ENCODE peak calls at places on chromosomes 13 and 19, in seven cellular contexts. U, T, Y, A, J, B and L are unnamed samples.

GRCh38 chr13:43720780-43721397 is 65.9 kb downstream of the ENOX1 start:
- DNase-seq in U (peak; percentile 24), T (no peak), Y (no peak), A (no peak), J (no peak), B (no peak), L (no peak)

GRCh38 chr13:77325371-77325941 is 1.4 kb downstream of the MYCBP2 start:
- DNase-seq in U (peak; percentile 18), T (no peak), Y (no peak), A (no peak), J (peak; percentile 24), B (no peak), L (peak; percentile 48)

GRCh38 chr19:34393629-34394028 is 10.6 kb upstream of the PDCD2L start:
- DNase-seq in U (no peak), T (no peak), Y (no peak), A (no peak), J (no peak), B (no peak), L (peak; percentile 13)

GRCh38 chr19:15727724-15728123 is at the start of gene OR10H2:
- DNase-seq in U (no peak), T (no peak), Y (no peak), A (no peak), J (no peak), B (no peak), L (no peak)

GRCh38 chr19:35476149-35476548 is 14.1 kb downstream of the KRTDAP start:
- DNase-seq in U (no peak), T (no peak), Y (no peak), A (no peak), J (peak; percentile 90), B (no peak), L (no peak)

GRCh38 chr13:113947321-113948033 is 26.4 kb downstream of the C13orf46 start:
- DNase-seq in U (no peak), T (peak; percentile 62), Y (peak; percentile 73), A (no peak), J (peak; percentile 27), B (peak; percentile 66), L (no peak)

GRCh38 chr19:15841875-15842569 is 26.6 kb upstream of the OR10H1 start:
- DNase-seq in U (no peak), T (no peak), Y (no peak), A (no peak), J (no peak), B (no peak), L (no peak)

GRCh38 chr13:49435992-49436391 is 7.9 kb downstream of the CAB39L start:
- DNase-seq in U (no peak), T (no peak), Y (no peak), A (no peak), J (no peak), B (no peak), L (no peak)

GRCh38 chr19:900302-901111 is 7.2 kb downstream of the RNU6-9 start:
- DNase-seq in U (no peak), T (no peak), Y (no peak), A (no peak), J (peak; percentile 77), B (no peak), L (no peak)

GRCh38 chr13:113902536-113902935 is 38.7 kb upstream of the GAS6 start:
- DNase-seq in U (no peak), T (no peak), Y (no peak), A (no peak), J (no peak), B (no peak), L (no peak)

GRCh38 chr13:74661851-74662250 is 527.6 kb upstream of the KLF12 start:
- DNase-seq in U (no peak), T (no peak), Y (no peak), A (no peak), J (no peak), B (no peak), L (no peak)

DNA sequence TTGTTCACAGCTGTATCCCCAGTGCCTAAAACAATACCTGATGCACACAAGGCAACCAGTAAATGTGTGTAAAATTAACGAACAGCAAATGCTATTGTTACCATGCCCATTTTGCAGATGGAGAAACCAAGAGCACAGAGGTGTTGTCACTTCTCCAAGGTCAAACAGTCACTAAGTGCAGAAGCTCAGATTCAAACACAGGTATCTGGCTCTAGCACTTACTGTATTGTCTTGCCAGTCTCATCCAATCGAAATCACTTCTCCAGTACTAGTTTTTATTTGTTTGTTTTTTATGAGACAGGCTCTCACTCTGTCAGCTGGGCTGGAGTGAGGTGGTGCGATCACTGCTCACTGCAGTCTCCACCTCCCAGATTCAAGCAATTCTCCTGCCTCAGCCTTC is 13.7 kb downstream of the PLD3 start:
- DNase-seq in U (no peak), T (no peak), Y (no peak), A (no peak), J (no peak), B (no peak), L (no peak)
- TF ChIP-seq CTCF in U (no peak), T (no peak), Y (no peak), A (no peak), J (no peak), B (no peak), L (no peak)

GRCh38 chr13:52713894-52714293 is 25.7 kb downstream of the CNMD start:
- DNase-seq in U (no peak), T (no peak), Y (peak; percentile 7), A (no peak), J (no peak), B (no peak), L (no peak)

GRCh38 chr13:52707375-52707774 is 32.2 kb downstream of the CNMD start:
- DNase-seq in U (no peak), T (no peak), Y (no peak), A (no peak), J (peak; percentile 27), B (no peak), L (no peak)

GRCh38 chr13:52706074-52706473 is 33.5 kb downstream of the CNMD start:
- DNase-seq in U (no peak), T (no peak), Y (no peak), A (no peak), J (no peak), B (no peak), L (no peak)

GRCh38 chr13:52711277-52711676 is 28.3 kb downstream of the CNMD start:
- DNase-seq in U (no peak), T (no peak), Y (no peak), A (peak; percentile 10), J (peak; percentile 23), B (no peak), L (no peak)
- TF ChIP-seq CTCF in U (no peak), T (no peak), Y (no peak), A (no peak), J (no peak), B (no peak), L (no peak)

DNA sequence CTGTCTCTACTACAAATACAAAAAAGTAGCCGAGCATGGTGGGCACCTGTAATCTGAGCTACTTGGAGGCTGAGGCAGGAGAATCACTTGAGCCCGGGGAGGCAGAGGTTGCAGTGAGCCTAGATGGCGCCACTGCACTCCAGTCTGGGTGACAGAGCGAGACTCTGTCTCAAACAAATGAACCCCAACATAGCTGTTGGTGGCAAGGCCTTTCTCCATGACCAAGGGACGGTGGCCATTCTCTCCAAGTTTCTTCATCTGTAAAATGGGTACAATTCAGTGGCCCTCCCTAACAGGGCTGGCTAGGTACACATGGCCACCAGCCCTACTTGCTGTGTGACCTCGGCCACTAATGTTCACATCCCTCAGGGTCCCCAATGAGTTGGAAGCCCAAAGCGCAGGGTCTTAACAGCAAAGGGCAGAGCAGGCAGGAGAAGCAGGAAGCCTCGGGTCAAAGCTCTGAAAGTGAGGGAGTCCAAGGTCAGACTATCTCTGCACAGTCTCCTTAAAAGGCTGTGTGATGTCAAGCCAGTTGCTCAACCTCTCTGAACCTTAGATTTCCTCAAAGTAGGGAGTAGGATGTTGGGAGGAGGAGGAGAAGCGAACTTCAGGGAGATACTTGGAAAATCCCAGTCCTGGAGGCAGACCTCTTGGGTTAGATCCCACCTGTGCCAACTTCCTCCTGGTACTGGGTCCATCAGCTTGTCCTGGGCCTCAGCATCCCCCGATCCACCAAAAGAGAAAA is 2.7 kb downstream of the JUND start:
- DNase-seq in U (peak; percentile 33), T (no peak), Y (peak; percentile 60), A (no peak), J (peak; percentile 43), B (peak; percentile 52), L (no peak)
- TF ChIP-seq CTCF in U (peak; percentile 30), T (no peak), Y (peak; percentile 9), A (no peak), J (peak; percentile 54), B (no peak), L (peak; percentile 38)

GRCh38 chr13:27955192-27955591 is 13.9 kb downstream of the CDX2 start:
- DNase-seq in U (no peak), T (no peak), Y (no peak), A (no peak), J (no peak), B (no peak), L (no peak)
- TF ChIP-seq CTCF in U (no peak), T (no peak), Y (no peak), A (no peak), J (no peak), B (no peak), L (no peak)

GRCh38 chr13:95301135-95301946 is at the start of gene ABCC4:
- DNase-seq in U (peak; percentile 68), T (peak; percentile 58), Y (peak; percentile 76), A (peak; percentile 63), J (peak; percentile 84), B (peak; percentile 70), L (peak; percentile 92)
- TF ChIP-seq CTCF in U (no peak), T (no peak), Y (peak; percentile 30), A (peak; percentile 15), J (no peak), B (no peak), L (no peak)

DNA sequence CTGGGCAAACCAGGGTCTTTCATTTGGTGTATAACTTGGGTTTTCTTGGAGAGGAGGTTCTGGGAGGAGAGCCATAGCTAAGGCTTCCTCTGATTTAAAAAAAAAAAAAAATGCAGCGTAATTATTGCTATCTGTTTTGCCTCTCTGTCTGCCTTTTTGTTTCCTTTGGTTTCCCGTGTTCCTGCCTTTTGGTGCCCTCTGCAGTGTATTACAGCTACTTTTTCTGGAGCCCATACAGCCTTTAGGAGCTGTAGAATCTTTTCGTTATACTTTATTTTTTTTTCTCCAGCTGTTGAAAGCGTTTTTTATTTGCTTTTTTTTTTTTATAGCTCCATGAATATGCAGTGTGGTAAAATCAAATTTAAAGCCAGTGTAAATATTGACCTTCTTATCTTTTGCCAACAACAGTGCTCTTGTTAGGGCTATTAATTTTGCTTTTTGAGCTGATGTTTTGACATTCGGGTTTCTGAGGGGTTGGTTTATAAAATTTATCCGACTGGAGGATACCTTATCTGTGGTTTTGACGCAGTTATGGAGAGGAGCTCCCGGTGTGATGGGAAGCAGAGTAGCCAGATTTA is 38.1 kb downstream of the ZNF493 start:
- DNase-seq in U (no peak), T (no peak), Y (peak; percentile 24), A (no peak), J (peak; percentile 20), B (no peak), L (no peak)
- TF ChIP-seq CTCF in U (no peak), T (no peak), Y (peak; percentile 36), A (no peak), J (peak; percentile 41), B (no peak), L (no peak)

DNA sequence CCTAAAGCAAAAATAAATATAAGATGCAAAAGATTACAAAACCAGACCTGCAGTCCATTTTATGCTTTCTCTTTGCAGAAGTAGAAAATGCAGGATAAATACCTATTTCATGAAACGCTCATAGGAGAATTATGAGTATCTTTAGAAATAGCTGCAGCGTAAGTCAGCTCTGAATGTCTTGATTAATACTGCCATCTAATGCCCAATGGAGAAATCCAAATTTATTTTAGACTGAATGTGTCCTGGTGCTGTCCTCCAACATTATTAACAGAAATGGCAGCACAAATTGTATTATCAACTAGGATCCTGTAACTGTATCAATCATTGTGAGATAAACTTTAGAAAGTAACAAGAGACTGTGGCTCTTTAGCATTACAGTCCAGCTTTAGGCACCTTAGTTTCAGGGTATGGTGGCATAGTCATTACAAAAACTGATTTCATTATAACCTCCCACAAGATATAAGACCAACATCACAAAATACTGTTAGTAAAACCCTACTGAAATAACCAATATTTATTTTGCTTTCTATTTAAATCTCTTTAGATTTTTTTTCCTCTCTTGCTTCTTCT is 162.1 kb upstream of the MIR17HG start:
- DNase-seq in U (peak; percentile 46), T (no peak), Y (no peak), A (no peak), J (peak; percentile 28), B (no peak), L (no peak)
- TF ChIP-seq CTCF in U (peak; percentile 23), T (no peak), Y (peak; percentile 45), A (no peak), J (peak; percentile 59), B (no peak), L (no peak)